ENCODE peak calls at places on chromosomes 5 and 9, in nine cellular contexts. U is AG10803, S is Panc1, N is LNCaP clone FGC, F is heart left ventricle, W is adrenal gland, A is lower lobe of right lung, P is lower leg skin, X is foreskin fibroblast. L is an unnamed sample.

GRCh38 chr9:136653323-136654064 is 9.2 kb upstream of the EGFL7 start:
- DNase-seq in U (no peak), S (no peak), N (no peak), F (peak), W (no peak), A (no peak), P (no peak), X (no peak), L (no peak)

GRCh38 chr5:2757563-2758311 is 6.3 kb upstream of the IRX2 start:
- DNase-seq in U (peak), S (no peak), N (no peak), F (no peak), W (peak), A (peak), P (no peak), X (peak), L (no peak)

GRCh38 chr5:151126199-151126645 is 31.4 kb downstream of the ANXA6 start:
- DNase-seq in U (peak), S (peak), N (peak), F (peak), W (peak), A (peak), P (peak), X (peak), L (peak)

GRCh38 chr5:80479713-80480112 is 8.2 kb upstream of the FAM151B start:
- DNase-seq in U (no peak), S (no peak), N (no peak), F (no peak), W (no peak), A (no peak), P (no peak), X (no peak), L (no peak)

GRCh38 chr9:98226968-98227367 is 28.5 kb downstream of the TBC1D2 start:
- DNase-seq in U (no peak), S (no peak), N (no peak), F (no peak), W (no peak), A (no peak), P (no peak), X (no peak), L (no peak)

GRCh38 chr9:131475111-131475955 is 27.4 kb upstream of the POMT1 start:
- DNase-seq in U (no peak), S (no peak), N (no peak), F (peak), W (no peak), A (peak), P (no peak), X (no peak), L (no peak)

GRCh38 chr5:9209846-9210547 is 335.9 kb downstream of the SEMA5A start:
- DNase-seq in U (peak), S (no peak), N (no peak), F (no peak), W (no peak), A (no peak), P (no peak), X (peak), L (no peak)

GRCh38 chr5:176734756-176735342 is 75.5 kb upstream of the UNC5A start:
- DNase-seq in U (no peak), S (no peak), N (no peak), F (no peak), W (peak), A (no peak), P (peak), X (no peak), L (peak)

GRCh38 chr9:125752070-125752628 is 5.0 kb downstream of the PBX3 start:
- DNase-seq in U (no peak), S (no peak), N (no peak), F (no peak), W (no peak), A (no peak), P (no peak), X (no peak), L (no peak)

GRCh38 chr9:136996361-136997281 is at the start of gene CLIC3:
- DNase-seq in U (peak), S (no peak), N (no peak), F (peak), W (no peak), A (peak), P (no peak), X (peak), L (peak)

GRCh38 chr5:10144040-10144439 is 105.6 kb downstream of the ATPSCKMT start:
- DNase-seq in U (no peak), S (no peak), N (no peak), F (no peak), W (no peak), A (no peak), P (no peak), X (no peak), L (no peak)

GRCh38 chr5:32223972-32224608 is 50.0 kb upstream of the GOLPH3 start:
- DNase-seq in U (peak), S (no peak), N (no peak), F (no peak), W (no peak), A (no peak), P (no peak), X (peak), L (peak)

GRCh38 chr5:96080557-96080956 is 118.9 kb upstream of the ELL2 start:
- DNase-seq in U (peak), S (no peak), N (no peak), F (no peak), W (no peak), A (no peak), P (no peak), X (peak), L (no peak)

GRCh38 chr9:98989036-98990000 is 45.6 kb downstream of the COL15A1 start:
- DNase-seq in U (peak), S (no peak), N (no peak), F (peak), W (peak), A (no peak), P (peak), X (peak), L (no peak)

GRCh38 chr9:109313351-109313750 is 7.5 kb downstream of the EPB41L4B start:
- DNase-seq in U (no peak), S (no peak), N (no peak), F (no peak), W (no peak), A (no peak), P (no peak), X (no peak), L (no peak)

GRCh38 chr9:98219794-98220370 is 27.4 kb upstream of the CORO2A start:
- DNase-seq in U (no peak), S (no peak), N (no peak), F (no peak), W (no peak), A (no peak), P (no peak), X (no peak), L (no peak)

GRCh38 chr9:36456480-36457115 is 56.5 kb upstream of the RNF38 start:
- DNase-seq in U (no peak), S (no peak), N (no peak), F (no peak), W (no peak), A (no peak), P (no peak), X (no peak), L (no peak)

GRCh38 chr5:96852769-96853168 is 23.5 kb upstream of the ERAP2 start:
- DNase-seq in U (peak), S (no peak), N (no peak), F (no peak), W (no peak), A (no peak), P (no peak), X (peak), L (no peak)

GRCh38 chr5:123605822-123606221 is 93.8 kb downstream of the CSNK1G3 start:
- DNase-seq in U (no peak), S (no peak), N (no peak), F (no peak), W (no peak), A (no peak), P (no peak), X (no peak), L (no peak)

GRCh38 chr5:157100140-157100679 is 8.6 kb downstream of the HAVCR2 start:
- DNase-seq in U (peak), S (peak), N (no peak), F (no peak), W (peak), A (no peak), P (no peak), X (peak), L (no peak)

GRCh38 chr5:115415143-115415491 is 118.7 kb upstream of the CCDC112 start:
- DNase-seq in U (peak), S (peak), N (no peak), F (peak), W (no peak), A (peak), P (no peak), X (peak), L (peak)

GRCh38 chr5:174900176-174900692 is 175.9 kb downstream of the MSX2 start:
- DNase-seq in U (no peak), S (no peak), N (no peak), F (no peak), W (no peak), A (no peak), P (no peak), X (no peak), L (no peak)

GRCh38 chr5:151470440-151470839 is 23.0 kb downstream of the SLC36A1 start:
- DNase-seq in U (peak), S (no peak), N (no peak), F (no peak), W (peak), A (no peak), P (no peak), X (peak), L (no peak)

GRCh38 chr9:83636813-83637212 is 13.9 kb downstream of the IDNK start:
- DNase-seq in U (no peak), S (no peak), N (no peak), F (no peak), W (no peak), A (no peak), P (no peak), X (no peak), L (no peak)

GRCh38 chr9:93677061-93677571 is 100.7 kb downstream of the PHF2 start:
- DNase-seq in U (no peak), S (no peak), N (no peak), F (no peak), W (no peak), A (peak), P (peak), X (no peak), L (no peak)

GRCh38 chr5:31563216-31563615 is 31.1 kb downstream of the C5orf22 start:
- DNase-seq in U (peak), S (no peak), N (no peak), F (no peak), W (no peak), A (no peak), P (no peak), X (no peak), L (no peak)

GRCh38 chr9:134626576-134627416 is 14.8 kb upstream of the COL5A1 start:
- DNase-seq in U (peak), S (no peak), N (no peak), F (no peak), W (peak), A (no peak), P (peak), X (peak), L (no peak)

GRCh38 chr5:77637170-77638074 is 1.1 kb downstream of the OTP start:
- DNase-seq in U (no peak), S (no peak), N (no peak), F (no peak), W (no peak), A (no peak), P (no peak), X (no peak), L (no peak)

GRCh38 chr9:20406344-20406743 is 216.0 kb downstream of the MLLT3 start:
- DNase-seq in U (no peak), S (no peak), N (no peak), F (no peak), W (no peak), A (no peak), P (no peak), X (no peak), L (no peak)

GRCh38 chr9:92984976-92985375 is 37.7 kb downstream of the FGD3 start:
- DNase-seq in U (no peak), S (no peak), N (no peak), F (no peak), W (no peak), A (no peak), P (peak), X (no peak), L (no peak)

GRCh38 chr9:92638621-92639101 is 31.3 kb downstream of the IPPK start:
- DNase-seq in U (peak), S (no peak), N (no peak), F (no peak), W (peak), A (peak), P (peak), X (no peak), L (no peak)

GRCh38 chr9:91349115-91349555 is 12.6 kb downstream of the AUH start:
- DNase-seq in U (no peak), S (no peak), N (no peak), F (no peak), W (no peak), A (no peak), P (no peak), X (no peak), L (no peak)

GRCh38 chr5:134937547-134937946 is 30.2 kb upstream of the CATSPER3 start:
- DNase-seq in U (no peak), S (no peak), N (no peak), F (no peak), W (no peak), A (no peak), P (no peak), X (no peak), L (no peak)

GRCh38 chr5:3538886-3539285 is 56.7 kb upstream of the IRX1 start:
- DNase-seq in U (no peak), S (no peak), N (no peak), F (no peak), W (no peak), A (no peak), P (no peak), X (no peak), L (no peak)

GRCh38 chr5:119417891-119418781 is 34.2 kb upstream of the HSD17B4 start:
- DNase-seq in U (peak), S (no peak), N (peak), F (no peak), W (no peak), A (no peak), P (no peak), X (peak), L (no peak)

GRCh38 chr9:128554155-128554862 is 1.9 kb downstream of the SPTAN1 start:
- DNase-seq in U (peak), S (no peak), N (no peak), F (peak), W (peak), A (peak), P (peak), X (peak), L (peak)

GRCh38 chr5:178238711-178239592 is 6.3 kb upstream of the PHYKPL start:
- DNase-seq in U (no peak), S (no peak), N (no peak), F (no peak), W (no peak), A (peak), P (no peak), X (no peak), L (no peak)
- H3K4me3 ChIP-seq in U (no peak), S (no peak), N (no peak), F (no peak), W (no peak), A (no peak), P (no peak), X (no peak), L (no peak)

GRCh38 chr5:154331924-154332323 is 113.9 kb upstream of the SAP30L start:
- DNase-seq in U (no peak), S (no peak), N (no peak), F (no peak), W (no peak), A (no peak), P (peak), X (no peak), L (no peak)
- TF ChIP-seq CTCF in U (no peak), S (no peak), N (no peak), F (no peak), W (no peak), A (no peak), P (no peak), X (no peak), L (peak)

GRCh38 chr5:124719346-124719967 is 27.0 kb downstream of the ZNF608 start:
- DNase-seq in U (no peak), S (no peak), N (no peak), F (no peak), W (no peak), A (no peak), P (no peak), X (no peak), L (no peak)

GRCh38 chr5:124716169-124716568 is 30.3 kb downstream of the ZNF608 start:
- DNase-seq in U (no peak), S (no peak), N (no peak), F (no peak), W (no peak), A (no peak), P (no peak), X (no peak), L (no peak)

GRCh38 chr5:124720589-124720988 is 25.9 kb downstream of the ZNF608 start:
- DNase-seq in U (no peak), S (no peak), N (no peak), F (no peak), W (no peak), A (no peak), P (no peak), X (no peak), L (no peak)

GRCh38 chr5:124721336-124721735 is 25.1 kb downstream of the ZNF608 start:
- DNase-seq in U (no peak), S (no peak), N (no peak), F (no peak), W (no peak), A (no peak), P (no peak), X (no peak), L (no peak)

GRCh38 chr5:124718376-124718775 is 28.1 kb downstream of the ZNF608 start:
- DNase-seq in U (no peak), S (no peak), N (peak), F (no peak), W (peak), A (no peak), P (no peak), X (no peak), L (no peak)
- H3K4me3 ChIP-seq in U (no peak), S (no peak), N (no peak), F (no peak), W (no peak), A (no peak), P (no peak), X (no peak), L (no peak)

DNA sequence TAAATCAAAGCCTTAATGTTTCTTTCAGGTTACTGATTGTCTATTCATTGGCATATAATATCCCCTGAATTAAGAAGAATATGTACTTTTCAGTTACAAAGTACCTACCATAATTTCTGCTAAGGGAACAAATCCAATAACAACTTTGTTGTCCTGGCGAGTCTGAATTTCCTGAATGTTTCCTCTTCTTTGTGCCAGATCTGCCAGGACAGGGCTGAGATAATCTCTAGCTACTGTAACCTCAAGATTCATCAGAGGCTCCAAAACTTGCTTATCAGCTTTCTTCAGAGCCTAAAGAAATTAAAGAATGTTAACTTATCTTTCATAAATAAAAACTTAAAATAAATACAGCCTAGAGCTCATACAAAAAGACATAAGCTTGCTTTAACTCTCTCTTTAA is 37.2 kb downstream of the HEXB start:
- DNase-seq in U (no peak), S (no peak), N (peak), F (no peak), W (no peak), A (no peak), P (no peak), X (no peak), L (no peak)
- TF ChIP-seq CTCF in U (no peak), S (no peak), N (no peak), F (no peak), W (no peak), A (no peak), P (no peak), X (no peak), L (no peak)

DNA sequence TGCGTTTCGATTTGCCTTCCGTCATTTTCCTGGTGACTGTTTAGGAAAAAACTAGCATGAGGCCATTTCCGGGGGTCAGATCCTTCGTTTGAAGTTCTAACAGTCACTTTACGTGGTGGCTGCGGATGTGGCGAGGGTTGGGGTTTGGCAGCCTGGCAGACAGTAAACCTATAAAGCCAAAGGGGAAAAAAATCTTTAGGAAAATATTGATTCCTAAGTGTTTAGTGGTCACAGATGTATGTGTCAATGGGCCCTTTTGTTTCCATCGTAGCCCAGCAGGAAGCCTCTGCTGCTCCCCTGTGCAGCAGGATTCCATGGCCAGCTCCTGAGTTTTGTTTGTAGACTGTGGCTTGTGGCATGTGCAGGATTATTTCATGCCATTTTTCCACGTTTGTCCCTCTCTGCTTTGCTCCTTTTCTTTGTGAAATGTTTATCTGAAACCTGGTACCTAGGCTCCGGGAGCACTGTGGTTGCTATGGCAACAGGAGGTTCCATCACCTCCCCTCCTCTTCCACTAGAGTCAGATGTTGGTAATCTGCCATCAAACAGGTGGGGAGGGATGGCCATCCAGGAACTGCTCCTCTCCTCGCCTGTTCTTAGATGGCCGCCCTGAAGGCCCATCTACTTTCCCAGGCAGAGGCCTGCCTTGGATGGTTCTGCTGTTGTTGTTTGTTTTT is 202.3 kb downstream of the AOPEP start:
- DNase-seq in U (no peak), S (no peak), N (no peak), F (no peak), W (no peak), A (no peak), P (no peak), X (no peak), L (no peak)
- H3K4me3 ChIP-seq in U (no peak), S (no peak), N (no peak), F (no peak), W (no peak), A (no peak), P (no peak), X (no peak), L (no peak)